ENCODE peak calls at places on chromosomes 2 and 18, in five cellular contexts. G is pons, J is T47D, P is H4, N is fibroblast of lung. O is an unnamed sample.

GRCh38 chr18:79476918-79477685 is 81.4 kb downstream of the NFATC1 start:
- DNase-seq in G (peak; percentile 91), J (peak; percentile 13), N (no peak), P (no peak), O (no peak)

GRCh38 chr2:232892843-232893242 is 22.8 kb downstream of the SNORC start:
- DNase-seq in G (no peak), N (no peak), J (no peak), P (no peak), O (no peak)

GRCh38 chr2:95231723-95232122 is 24.4 kb downstream of the ZNF892 start:
- DNase-seq in G (peak; percentile 71), J (peak; percentile 68), N (peak; percentile 62), P (peak; percentile 67), O (peak; percentile 75)

GRCh38 chr2:176158855-176159677 is 2.0 kb downstream of the HOXD3 start:
- DNase-seq in N (peak; percentile 73), P (no peak), G (no peak), J (no peak), O (no peak)

GRCh38 chr2:45823723-45824206 is 172.3 kb downstream of the PRKCE start:
- DNase-seq in G (peak; percentile 74), N (no peak), P (peak; percentile 60), J (peak; percentile 59), O (no peak)

GRCh38 chr2:128607981-128608506 is 289.4 kb upstream of the HS6ST1 start:
- DNase-seq in P (no peak), N (no peak), G (no peak), J (peak; percentile 26), O (no peak)

GRCh38 chr2:152617464-152618187 is 99.6 kb downstream of the PRPF40A start:
- DNase-seq in P (no peak), N (peak; percentile 32), J (no peak), G (no peak), O (no peak)

GRCh38 chr2:28365158-28365557 is 27.5 kb upstream of the FOSL2 start:
- DNase-seq in G (no peak), N (no peak), P (no peak), J (no peak), O (no peak)

GRCh38 chr2:51256736-51257135 is 224.8 kb upstream of the NRXN1 start:
- DNase-seq in J (no peak), N (no peak), P (no peak), G (no peak), O (no peak)

GRCh38 chr2:74399785-74400184 is 19.7 kb upstream of the DCTN1 start:
- DNase-seq in G (no peak), P (no peak), J (peak; percentile 50), N (no peak), O (no peak)

GRCh38 chr2:98552499-98553179 is 55.7 kb downstream of the COA5 start:
- DNase-seq in J (no peak), P (no peak), G (no peak), N (peak; percentile 42), O (no peak)

GRCh38 chr2:47225061-47225783 is 70.1 kb upstream of the STPG4 start:
- DNase-seq in G (no peak), N (peak; percentile 90), P (peak; percentile 90), J (no peak), O (peak; percentile 48)

GRCh38 chr2:107094450-107094986 is 208.6 kb upstream of the ST6GAL2 start:
- DNase-seq in G (peak; percentile 12), P (no peak), J (no peak), N (no peak), O (no peak)

GRCh38 chr2:24791452-24791851 is 1.7 kb downstream of the PTRHD1 start:
- DNase-seq in P (no peak), G (no peak), N (no peak), J (no peak), O (no peak)

GRCh38 chr2:96099861-96100798 is 16.2 kb downstream of the ADRA2B start:
- DNase-seq in P (no peak), N (no peak), J (no peak), G (no peak), O (no peak)

GRCh38 chr2:20766798-20767644 is 55.9 kb downstream of the LDAH start:
- DNase-seq in J (no peak), N (no peak), P (no peak), G (no peak), O (no peak)

GRCh38 chr2:105556366-105556765 is 157.5 kb upstream of the FHL2 start:
- DNase-seq in N (no peak), J (no peak), P (no peak), G (no peak), O (no peak)

GRCh38 chr2:23694058-23695045 is 232.6 kb downstream of the ATAD2B start:
- DNase-seq in J (no peak), G (no peak), N (no peak), P (no peak), O (no peak)

GRCh38 chr18:79680100-79680879 is 687 bp downstream of the CTDP1 start:
- DNase-seq in P (peak; percentile 42), G (no peak), N (peak; percentile 38), J (peak; percentile 36), O (peak; percentile 20)

GRCh38 chr2:241218131-241219029 is 29.9 kb downstream of the ANO7 start:
- DNase-seq in G (no peak), J (peak; percentile 46), P (peak; percentile 43), N (peak; percentile 24), O (peak; percentile 64)

GRCh38 chr2:167844714-167845530 is 402.5 kb downstream of the STK39 start:
- DNase-seq in P (no peak), J (peak; percentile 16), G (no peak), N (no peak), O (peak; percentile 15)

GRCh38 chr2:54574107-54574859 is 118.2 kb downstream of the SPTBN1 start:
- DNase-seq in N (peak; percentile 56), J (no peak), P (no peak), G (no peak), O (no peak)

GRCh38 chr2:157443795-157444642 is at the start of gene CYTIP:
- DNase-seq in J (no peak), P (no peak), G (peak; percentile 86), N (no peak), O (no peak)

GRCh38 chr2:28377201-28377816 is 15.3 kb upstream of the FOSL2 start:
- DNase-seq in N (no peak), G (no peak), J (peak; percentile 61), P (no peak), O (no peak)

GRCh38 chr2:177592397-177592796 is 199.8 kb downstream of the AGPS start:
- DNase-seq in J (no peak), P (no peak), G (no peak), N (no peak), O (no peak)

GRCh38 chr18:22822841-22823508 is 110.2 kb upstream of the RBBP8 start:
- DNase-seq in J (no peak), G (no peak), N (no peak), P (no peak), O (no peak)

GRCh38 chr2:18171191-18172139 is 293.0 kb downstream of the KCNS3 start:
- DNase-seq in N (peak; percentile 88), G (no peak), J (no peak), P (no peak), O (no peak)

GRCh38 chr2:231455222-231455621 is 9.1 kb downstream of the NCL start:
- DNase-seq in G (no peak), P (no peak), N (no peak), J (no peak), O (no peak)

GRCh38 chr2:186130678-186131511 is 355.2 kb upstream of the ZC3H15 start:
- DNase-seq in J (no peak), G (no peak), P (no peak), N (peak; percentile 33), O (no peak)

GRCh38 chr2:7358865-7359264 is 441.7 kb downstream of the RNF144A start:
- DNase-seq in J (no peak), N (no peak), P (no peak), G (no peak), O (no peak)

GRCh38 chr2:207748993-207749392 is 20.7 kb downstream of the FZD5 start:
- DNase-seq in J (no peak), P (no peak), N (no peak), G (peak; percentile 56), O (no peak)

GRCh38 chr2:127097841-127098651 is 8.9 kb downstream of the BIN1 start:
- DNase-seq in J (no peak), N (peak; percentile 32), P (no peak), G (no peak), O (no peak)

GRCh38 chr2:228094377-228094921 is 87.0 kb downstream of the SPHKAP start:
- DNase-seq in G (no peak), J (no peak), N (peak; percentile 25), P (no peak), O (no peak)

GRCh38 chr2:20818820-20819219 is 4.1 kb downstream of the LDAH start:
- DNase-seq in J (no peak), G (no peak), P (no peak), N (no peak), O (no peak)

GRCh38 chr2:100921685-100922161 is 80.4 kb upstream of the RPL31 start:
- DNase-seq in J (no peak), P (no peak), G (no peak), N (peak; percentile 67), O (no peak)

GRCh38 chr2:27024188-27024587 is 8.6 kb upstream of the TMEM214 start:
- DNase-seq in G (no peak), P (no peak), J (no peak), N (no peak), O (no peak)

GRCh38 chr2:159906315-159906714 is 108.3 kb upstream of the CD302 start:
- DNase-seq in J (no peak), P (no peak), G (no peak), N (no peak), O (no peak)

GRCh38 chr18:58635891-58636290 is 7.0 kb upstream of the ALPK2 start:
- DNase-seq in N (peak; percentile 88), P (peak; percentile 69), G (no peak), J (peak; percentile 10), O (no peak)

GRCh38 chr18:52402814-52403213 is 62.8 kb downstream of the DCC start:
- DNase-seq in N (no peak), G (no peak), P (no peak), J (no peak), O (no peak)

GRCh38 chr18:11310476-11311086 is 161.2 kb upstream of the PIEZO2 start:
- DNase-seq in G (peak; percentile 28), J (peak; percentile 30), P (peak; percentile 53), N (no peak), O (peak; percentile 73)